ENCODE peak calls at places on chromosomes 2 and 18, in five cellular contexts. U is kidney epithelial cell, B is cardiac muscle cell, T is right lobe of liver, X is K562. D is an unnamed sample.

GRCh38 chr18:23872701-23873550 is 141.6 kb upstream of the TTC39C start:
- DNase-seq in U (no peak), T (no peak), X (no peak), B (no peak), D (no peak)

GRCh38 chr2:216012133-216012829 is 1.1 kb downstream of the MREG start:
- DNase-seq in B (no peak), T (no peak), U (peak), X (peak), D (no peak)

GRCh38 chr2:28002181-28002580 is 111.7 kb downstream of the BABAM2 start:
- DNase-seq in T (no peak), B (no peak), U (no peak), X (no peak), D (no peak)

GRCh38 chr2:18987592-18988073 is 370.8 kb downstream of the OSR1 start:
- DNase-seq in B (peak), T (peak), U (no peak), X (peak), D (peak)

GRCh38 chr2:224104668-224105386 is 65.7 kb upstream of the SERPINE2 start:
- DNase-seq in T (no peak), U (no peak), X (no peak), B (no peak), D (no peak)

GRCh38 chr2:138831154-138831553 is 51.0 kb upstream of the NXPH2 start:
- DNase-seq in X (no peak), B (no peak), T (no peak), U (no peak), D (no peak)

GRCh38 chr18:63084220-63084619 is 235.3 kb downstream of the BCL2 start:
- DNase-seq in U (no peak), T (no peak), B (no peak), X (no peak), D (no peak)

GRCh38 chr2:7621018-7621814 is 704.0 kb downstream of the RNF144A start:
- DNase-seq in B (no peak), T (no peak), X (no peak), U (no peak), D (no peak)

GRCh38 chr18:72107647-72108046 is 436.5 kb downstream of the CBLN2 start:
- DNase-seq in B (peak), X (no peak), T (no peak), U (no peak), D (no peak)

GRCh38 chr18:25998461-25998860 is 92.0 kb downstream of the SS18 start:
- DNase-seq in B (no peak), X (no peak), U (no peak), T (no peak), D (no peak)

GRCh38 chr2:173202570-173202969 is 126.9 kb downstream of the MAP3K20 start:
- DNase-seq in T (no peak), B (no peak), X (no peak), U (no peak), D (no peak)

GRCh38 chr2:30026091-30027055 is 105.0 kb upstream of the ALK start:
- DNase-seq in B (peak), U (peak), X (peak), T (peak), D (peak)

GRCh38 chr2:144452169-144453038 is 67.5 kb downstream of the ZEB2 start:
- DNase-seq in B (peak), T (no peak), U (no peak), X (peak), D (no peak)

GRCh38 chr2:44268259-44268649 is 7.0 kb upstream of the SLC3A1 start:
- DNase-seq in U (peak), B (peak), T (no peak), X (peak), D (no peak)

GRCh38 chr18:48847807-48848486 is 102.8 kb downstream of the SMAD7 start:
- DNase-seq in B (no peak), U (no peak), X (no peak), T (no peak), D (no peak)

GRCh38 chr18:74498712-74499629 is 2.8 kb downstream of the CNDP2 start:
- DNase-seq in B (no peak), T (peak), U (no peak), X (peak), D (no peak)

GRCh38 chr18:55857409-55857808 is 269.4 kb upstream of the TCF4 start:
- DNase-seq in U (no peak), B (no peak), T (no peak), X (no peak), D (no peak)

GRCh38 chr2:228600265-228600664 is 418.8 kb upstream of the SPHKAP start:
- DNase-seq in X (no peak), U (no peak), B (peak), T (no peak), D (peak)

GRCh38 chr2:109582928-109583895 is 30.6 kb downstream of the SEPTIN10 start:
- DNase-seq in U (no peak), X (no peak), T (no peak), B (peak), D (no peak)

GRCh38 chr2:159773426-159773825 is 24.6 kb downstream of the CD302 start:
- DNase-seq in T (no peak), B (peak), X (no peak), U (no peak), D (no peak)

GRCh38 chr2:219483451-219484342 is 15.0 kb upstream of the GMPPA start:
- DNase-seq in B (no peak), X (no peak), T (no peak), U (no peak), D (no peak)

GRCh38 chr2:101474752-101475384 is at the start of gene RFX8:
- DNase-seq in T (no peak), X (no peak), U (peak), B (peak), D (peak)

GRCh38 chr2:84815146-84815545 is 65.7 kb downstream of the TRABD2A start:
- DNase-seq in T (no peak), X (no peak), B (peak), U (no peak), D (no peak)

GRCh38 chr2:165016772-165017411 is 61.6 kb upstream of the SLC38A11 start:
- DNase-seq in B (peak), U (no peak), X (peak), T (peak), D (peak)

GRCh38 chr2:106695919-106696318 is 190.0 kb downstream of the ST6GAL2 start:
- DNase-seq in T (no peak), X (no peak), B (no peak), U (no peak), D (no peak)

GRCh38 chr2:215439404-215439803 is 3.5 kb upstream of the FN1 start:
- DNase-seq in X (peak), T (no peak), U (no peak), B (no peak), D (no peak)

GRCh38 chr2:174326880-174327558 is 7.7 kb upstream of the SP9 start:
- DNase-seq in U (no peak), T (no peak), B (no peak), X (no peak), D (no peak)
- H3K4me3 ChIP-seq in U (peak), T (peak), B (peak), X (peak), D (peak)

DNA sequence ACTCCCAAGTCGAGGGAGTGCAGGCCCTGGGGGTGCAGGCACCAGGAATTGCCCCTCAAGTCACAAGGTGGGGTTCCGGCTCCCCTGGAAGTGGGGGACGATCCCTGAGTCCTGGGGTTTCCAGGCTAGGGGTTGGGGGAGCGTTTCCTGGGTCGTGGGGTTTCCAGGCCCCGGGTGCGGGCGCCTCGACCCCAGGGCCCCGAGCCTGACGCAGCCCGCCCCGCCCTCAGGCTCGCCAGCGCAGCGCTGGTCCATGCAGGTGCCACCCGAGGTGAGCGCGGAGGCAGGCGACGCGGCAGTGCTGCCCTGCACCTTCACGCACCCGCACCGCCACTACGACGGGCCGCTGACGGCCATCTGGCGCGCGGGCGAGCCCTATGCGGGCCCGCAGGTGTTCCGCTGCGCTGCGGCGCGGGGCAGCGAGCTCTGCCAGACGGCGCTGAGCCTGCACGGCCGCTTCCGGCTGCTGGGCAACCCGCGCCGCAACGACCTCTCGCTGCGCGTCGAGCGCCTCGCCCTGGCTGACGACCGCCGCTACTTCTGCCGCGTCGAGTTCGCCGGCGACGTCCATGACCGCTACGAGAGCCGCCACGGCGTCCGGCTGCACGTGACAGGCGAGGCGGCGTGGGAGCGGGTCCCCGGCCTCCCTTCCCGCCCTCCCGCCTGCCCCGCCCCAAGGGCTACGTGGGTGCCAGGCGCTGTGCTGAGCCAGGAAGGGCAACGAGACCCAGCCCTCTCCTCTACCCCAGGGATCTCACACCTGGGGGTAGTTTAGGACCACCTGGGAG is 12.0 kb downstream of the SIGLEC15 start:
- DNase-seq in T (no peak), U (no peak), X (no peak), B (peak), D (peak)
- H3K4me3 ChIP-seq in T (peak), U (no peak), X (no peak), B (peak), D (peak)

DNA sequence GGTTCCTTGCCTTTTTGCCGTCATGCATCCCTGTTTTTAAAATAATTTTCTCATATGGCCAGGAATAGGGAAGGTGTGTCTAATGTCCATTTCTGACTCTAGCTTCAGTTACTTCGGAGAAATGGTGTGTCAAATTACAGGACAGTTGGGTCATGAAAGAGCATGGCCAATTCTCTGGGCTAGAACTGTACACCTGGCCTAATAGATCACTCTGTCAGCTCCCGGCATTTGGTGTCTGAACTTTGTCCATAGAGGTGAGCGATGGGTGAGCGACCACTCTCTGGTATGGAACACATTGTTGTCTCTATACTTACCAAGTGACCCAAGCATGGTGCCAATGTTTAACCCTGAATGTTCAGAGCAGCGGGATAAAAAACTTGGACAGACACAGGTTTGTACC is 38.3 kb upstream of the ASB18 start:
- DNase-seq in B (no peak), T (no peak), X (no peak), U (no peak), D (no peak)
- H3K4me3 ChIP-seq in B (no peak), T (no peak), X (no peak), U (no peak), D (no peak)

GRCh38 chr2:85872536-85873161 is 16.1 kb downstream of the ST3GAL5 start:
- DNase-seq in T (no peak), X (peak), U (no peak), B (no peak), D (no peak)

GRCh38 chr2:85873679-85874078 is 15.1 kb downstream of the ST3GAL5 start:
- DNase-seq in U (no peak), T (no peak), B (no peak), X (peak), D (no peak)

GRCh38 chr2:85878719-85879390 is 9.9 kb downstream of the ST3GAL5 start:
- DNase-seq in B (no peak), U (no peak), T (no peak), X (no peak), D (no peak)

GRCh38 chr2:85871494-85872164 is 17.2 kb downstream of the ST3GAL5 start:
- DNase-seq in U (no peak), B (no peak), X (no peak), T (no peak), D (no peak)

DNA sequence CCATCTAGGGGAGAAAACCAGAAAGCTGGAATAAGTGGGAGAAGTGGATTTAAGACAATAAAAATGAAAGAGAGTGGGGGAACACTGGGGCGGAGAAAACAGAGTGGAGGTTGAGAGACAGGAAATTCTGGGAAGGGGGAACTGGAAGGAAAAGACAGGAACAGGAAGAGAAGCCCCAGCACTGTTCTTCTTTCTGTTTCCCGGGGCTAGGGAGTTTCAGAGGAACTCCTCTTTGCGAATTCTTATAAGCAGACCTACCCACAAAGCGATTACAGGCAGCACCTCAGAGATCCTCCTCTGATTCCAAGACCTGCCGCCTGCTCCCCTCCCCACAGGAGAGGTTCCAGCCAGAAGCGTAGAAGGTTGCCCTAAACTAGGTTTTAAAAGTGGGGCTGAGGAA is 13.2 kb downstream of the ST3GAL5 start:
- DNase-seq in X (no peak), B (no peak), T (no peak), U (no peak), D (no peak)
- H3K4me3 ChIP-seq in X (no peak), B (no peak), T (no peak), U (no peak), D (no peak)

DNA sequence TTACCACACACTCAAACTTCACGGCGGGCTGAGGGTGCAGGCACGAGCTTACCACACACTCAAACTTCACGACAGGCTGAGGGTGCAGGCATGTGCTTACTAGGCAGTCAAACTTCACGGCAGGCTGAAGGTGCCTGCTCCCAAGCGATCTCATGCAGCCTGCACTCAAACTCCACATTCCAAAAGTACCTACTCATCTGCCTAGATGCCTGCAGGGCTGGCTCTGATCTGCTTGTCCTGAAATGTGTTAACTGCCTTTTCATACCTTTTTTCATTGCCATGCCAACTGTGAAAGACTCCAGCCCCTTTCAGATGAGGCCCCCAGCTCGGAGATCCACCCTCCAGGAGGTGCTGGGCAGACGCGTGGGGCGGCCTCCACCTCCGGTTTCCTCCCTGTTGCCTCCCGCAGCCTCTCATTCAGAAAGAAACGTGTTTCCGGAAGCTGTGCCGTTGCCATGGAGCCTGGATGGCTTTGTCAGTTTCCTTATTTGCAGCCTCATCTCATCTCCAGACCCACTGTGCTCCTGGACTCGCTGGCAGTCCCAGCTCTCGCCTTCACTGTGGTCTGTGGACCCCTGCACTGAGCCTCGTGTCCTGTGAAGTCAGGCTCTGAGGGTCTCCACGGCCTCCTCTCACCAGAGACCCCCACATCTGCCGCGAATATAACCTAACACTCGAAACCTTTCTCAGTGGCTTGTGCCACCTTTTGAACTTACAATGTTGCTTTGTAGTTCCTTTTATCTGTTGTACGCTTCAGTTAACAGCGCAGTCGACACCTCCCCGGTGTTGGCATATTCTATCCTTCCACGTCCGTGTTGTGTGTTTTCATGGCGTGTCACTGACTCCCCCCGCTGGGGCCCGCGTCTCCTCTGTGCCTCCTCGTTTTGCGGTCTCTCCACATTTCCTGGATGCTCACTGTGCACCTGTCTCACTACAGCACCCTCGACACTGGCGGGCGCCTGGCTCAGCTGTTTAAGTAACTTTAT is 106.1 kb upstream of the ALKAL2 start:
- DNase-seq in X (peak), U (peak), B (no peak), T (no peak), D (no peak)
- H3K4me3 ChIP-seq in X (no peak), U (peak), B (no peak), T (no peak), D (no peak)

DNA sequence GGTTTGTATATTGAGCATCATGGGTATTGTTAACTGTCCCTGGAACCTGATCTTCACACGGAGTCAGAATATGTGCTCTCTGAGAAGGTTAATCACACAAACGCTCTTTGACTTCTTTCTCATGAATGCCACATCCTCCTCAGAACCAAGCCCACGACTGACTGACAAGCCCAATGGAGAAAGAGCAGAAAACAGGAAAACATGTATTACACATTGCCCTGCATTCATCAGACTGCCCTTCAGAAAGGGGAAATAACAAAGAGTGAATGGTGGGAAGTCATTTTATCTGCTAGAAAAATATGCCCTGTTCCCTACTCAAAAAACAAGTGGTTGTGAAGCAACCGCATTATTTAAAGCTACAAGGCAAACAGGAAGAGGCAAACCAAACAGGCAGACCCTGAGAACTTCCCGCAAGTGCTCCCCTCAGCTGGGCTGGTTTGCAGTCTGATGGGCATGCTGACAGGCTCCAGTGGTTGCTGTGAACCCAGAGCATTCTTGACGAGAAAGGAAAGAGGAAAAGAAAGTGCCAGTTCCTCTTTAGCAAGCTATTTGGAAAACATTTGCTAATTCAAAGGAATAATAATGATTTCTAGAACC is 172.9 kb upstream of the SETBP1 start:
- DNase-seq in U (no peak), X (no peak), T (no peak), B (peak), D (no peak)
- H3K4me3 ChIP-seq in U (no peak), X (no peak), T (no peak), B (no peak), D (no peak)

GRCh38 chr18:13613591-13614317 is 112.6 kb downstream of the FAM210A start:
- DNase-seq in X (no peak), U (no peak), T (no peak), B (no peak), D (no peak)
- H3K4me3 ChIP-seq in X (no peak), U (no peak), T (no peak), B (no peak), D (no peak)

GRCh38 chr2:112646102-112646719 is 472 bp downstream of the SLC20A1 start:
- DNase-seq in T (no peak), X (no peak), B (no peak), U (no peak), D (no peak)

GRCh38 chr2:112645396-112646101 is at the start of gene SLC20A1:
- DNase-seq in B (peak), U (no peak), T (peak), X (peak), D (peak)

GRCh38 chr2:112644933-112645395 is 775 bp upstream of the SLC20A1 start:
- DNase-seq in U (no peak), X (no peak), T (no peak), B (no peak), D (no peak)

GRCh38 chr2:112646791-112647720 is 1.3 kb downstream of the SLC20A1 start:
- DNase-seq in U (no peak), B (no peak), X (peak), T (no peak), D (no peak)

GRCh38 chr2:112648081-112648480 is 2.3 kb downstream of the SLC20A1 start:
- DNase-seq in B (no peak), X (no peak), U (no peak), T (no peak), D (no peak)
- H3K4me3 ChIP-seq in B (no peak), X (peak), U (peak), T (no peak), D (peak)

GRCh38 chr2:201433389-201433995 is 17.8 kb downstream of the TRAK2 start:
- DNase-seq in B (no peak), U (no peak), T (no peak), X (peak), D (no peak)
- H3K4me3 ChIP-seq in B (no peak), U (no peak), T (no peak), X (no peak), D (no peak)

D was measured in skeletal muscle cell.